ENCODE peak calls at places on chromosomes 12 and 14, in eight cellular contexts. Z, Q, B, A, N, L, V and K are unnamed samples.

GRCh38 chr12:75990189-75990912 is 41.2 kb downstream of the PHLDA1 start:
- DNase-seq in Z (no peak), Q (no peak), B (no peak), A (no peak), N (no peak), L (no peak), V (peak; percentile 24), K (no peak)

GRCh38 chr14:87097021-87097420 is 896.0 kb downstream of the GALC start:
- DNase-seq in Z (no peak), Q (no peak), B (peak; percentile 0), A (no peak), N (peak; percentile 41), L (no peak), V (no peak), K (no peak)

GRCh38 chr14:22919601-22919921 is 612 bp upstream of the RBM23 start:
- DNase-seq in Z (no peak), Q (no peak), B (no peak), A (no peak), N (no peak), L (no peak), V (no peak), K (no peak)

GRCh38 chr12:67681145-67681778 is 32.7 kb downstream of the DYRK2 start:
- DNase-seq in Z (no peak), Q (peak; percentile 95), B (peak; percentile 91), A (no peak), N (peak; percentile 97), L (no peak), V (peak; percentile 27), K (peak; percentile 36)

GRCh38 chr14:86654558-86655184 is 1124.7 kb downstream of the FLRT2 start:
- DNase-seq in Z (no peak), Q (peak; percentile 73), B (peak; percentile 27), A (no peak), N (peak; percentile 57), L (peak; percentile 35), V (peak; percentile 79), K (no peak)

GRCh38 chr12:130796985-130797686 is 41.9 kb downstream of the STX2 start:
- DNase-seq in Z (no peak), Q (no peak), B (no peak), A (no peak), N (no peak), L (no peak), V (no peak), K (no peak)

GRCh38 chr12:53561590-53561953 is 54.3 kb upstream of the NPFF start:
- DNase-seq in Z (no peak), Q (peak; percentile 88), B (peak; percentile 67), A (no peak), N (peak; percentile 93), L (no peak), V (no peak), K (no peak)

GRCh38 chr12:2228535-2228934 is 175.7 kb downstream of the CACNA1C start:
- DNase-seq in Z (no peak), Q (no peak), B (no peak), A (no peak), N (no peak), L (no peak), V (no peak), K (no peak)

GRCh38 chr14:98368214-98368613 is 903.8 kb downstream of the BCL11B start:
- DNase-seq in Z (no peak), Q (no peak), B (no peak), A (no peak), N (no peak), L (no peak), V (no peak), K (no peak)

GRCh38 chr12:63931703-63932102 is 87.2 kb downstream of the SRGAP1 start:
- DNase-seq in Z (no peak), Q (no peak), B (no peak), A (no peak), N (no peak), L (no peak), V (no peak), K (no peak)

GRCh38 chr14:65370890-65371289 is 41.6 kb upstream of the FUT8 start:
- DNase-seq in Z (no peak), Q (no peak), B (no peak), A (no peak), N (no peak), L (no peak), V (no peak), K (no peak)

GRCh38 chr12:9001233-9001632 is 11.9 kb downstream of the KLRG1 start:
- DNase-seq in Z (no peak), Q (no peak), B (no peak), A (no peak), N (no peak), L (no peak), V (no peak), K (no peak)

GRCh38 chr12:19694627-19695026 is 255.3 kb downstream of the AEBP2 start:
- DNase-seq in Z (no peak), Q (peak; percentile 71), B (no peak), A (no peak), N (peak; percentile 41), L (no peak), V (no peak), K (no peak)

GRCh38 chr12:97359291-97359690 is 103.3 kb upstream of the RMST start:
- DNase-seq in Z (no peak), Q (no peak), B (no peak), A (no peak), N (no peak), L (no peak), V (no peak), K (no peak)

GRCh38 chr14:35159742-35160409 is 37.5 kb downstream of the PRORP start:
- DNase-seq in Z (no peak), Q (peak; percentile 84), B (peak; percentile 90), A (no peak), N (peak; percentile 95), L (no peak), V (no peak), K (no peak)

GRCh38 chr14:95533391-95533821 is 1.4 kb upstream of the GLRX5 start:
- DNase-seq in Z (no peak), Q (peak; percentile 64), B (peak; percentile 65), A (no peak), N (peak; percentile 61), L (no peak), V (peak; percentile 23), K (no peak)

GRCh38 chr12:1203735-1204019 is 212.7 kb downstream of the ERC1 start:
- DNase-seq in Z (no peak), Q (no peak), B (no peak), A (no peak), N (no peak), L (no peak), V (no peak), K (no peak)

GRCh38 chr12:1204581-1205121 is 213.6 kb downstream of the ERC1 start:
- DNase-seq in Z (no peak), Q (peak; percentile 20), B (peak; percentile 23), A (no peak), N (peak; percentile 24), L (no peak), V (no peak), K (no peak)

GRCh38 chr12:1205512-1206060 is 214.6 kb downstream of the ERC1 start:
- DNase-seq in Z (no peak), Q (no peak), B (peak; percentile 14), A (no peak), N (peak; percentile 35), L (no peak), V (no peak), K (no peak)

GRCh38 chr12:1207276-1207675 is 216.3 kb downstream of the ERC1 start:
- DNase-seq in Z (no peak), Q (no peak), B (no peak), A (no peak), N (no peak), L (no peak), V (no peak), K (no peak)

DNA sequence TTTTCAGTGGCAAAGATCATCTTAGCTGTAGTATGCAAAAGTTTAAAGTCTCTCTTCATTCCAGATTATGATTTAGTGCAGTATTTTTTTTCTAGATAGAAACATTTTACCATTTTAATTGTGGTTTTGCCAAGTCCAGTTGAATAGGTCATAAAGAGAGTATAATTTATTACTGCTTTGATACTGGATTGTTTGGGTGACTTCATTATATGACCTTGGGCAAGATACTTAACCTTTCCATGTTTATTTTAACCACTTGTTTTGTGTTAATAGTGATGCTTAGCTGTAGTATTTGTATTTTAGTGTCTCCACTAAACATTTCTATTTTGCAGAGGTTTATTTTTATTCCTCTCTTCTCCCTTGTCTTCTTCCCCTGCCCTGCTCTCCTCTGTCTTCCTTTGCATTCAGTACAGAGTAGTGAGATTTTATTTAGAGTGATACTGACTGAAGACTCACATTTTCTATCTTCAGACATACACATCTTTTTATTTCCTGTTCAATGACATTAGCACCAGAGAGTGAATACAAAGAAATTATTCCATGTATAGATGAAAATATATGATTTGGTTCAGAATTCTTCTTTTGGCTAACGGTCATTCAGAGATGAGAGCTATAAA is 215.2 kb downstream of the ERC1 start:
- DNase-seq in Z (no peak), Q (no peak), B (no peak), A (no peak), N (no peak), L (no peak), V (no peak), K (no peak)
- H3K4me3 ChIP-seq in Z (no peak overlapping the region), Q (no peak overlapping the region), B (no peak overlapping the region), A (no peak overlapping the region), N (no peak overlapping the region), L (no peak overlapping the region), V (no peak overlapping the region), K (no peak overlapping the region)

GRCh38 chr12:116141110-116141832 is 136.2 kb downstream of the MED13L start:
- DNase-seq in Z (no peak), Q (peak; percentile 26), B (no peak), A (no peak), N (no peak), L (no peak), V (no peak), K (no peak)
- TF ChIP-seq CTCF in Z (peak; percentile 41), Q (no peak), B (peak; percentile 6), A (peak; percentile 23), N (peak; percentile 15), L (no peak), V (no peak), K (no peak)

GRCh38 chr12:93061414-93062099 is 132.5 kb upstream of the EEA1 start:
- DNase-seq in Z (peak; percentile 10), Q (no peak), B (no peak), A (no peak), N (no peak), L (no peak), V (no peak), K (no peak)

GRCh38 chr12:93062100-93062419 is 133.0 kb upstream of the EEA1 start:
- DNase-seq in Z (no peak), Q (no peak), B (no peak), A (no peak), N (no peak), L (no peak), V (no peak), K (no peak)

GRCh38 chr12:93059288-93059687 is 130.2 kb upstream of the EEA1 start:
- DNase-seq in Z (no peak), Q (no peak), B (no peak), A (no peak), N (no peak), L (no peak), V (no peak), K (no peak)

GRCh38 chr12:93060071-93060665 is 131.1 kb upstream of the EEA1 start:
- DNase-seq in Z (no peak), Q (no peak), B (no peak), A (no peak), N (no peak), L (no peak), V (no peak), K (no peak)

GRCh38 chr12:93060666-93061413 is 131.7 kb upstream of the EEA1 start:
- DNase-seq in Z (no peak), Q (peak; percentile 80), B (peak; percentile 28), A (no peak), N (peak; percentile 50), L (no peak), V (peak; percentile 6), K (no peak)
- H3K4me3 ChIP-seq in Z (peak overlapping the region; percentile 19), Q (no peak overlapping the region), B (no peak overlapping the region), A (no peak overlapping the region), N (no peak overlapping the region), L (no peak overlapping the region), V (no peak overlapping the region), K (no peak overlapping the region)

GRCh38 chr14:77114609-77115008 is 16.6 kb downstream of the CIPC start:
- DNase-seq in Z (no peak), Q (no peak), B (no peak), A (no peak), N (no peak), L (no peak), V (no peak), K (no peak)
- TF ChIP-seq CTCF in Z (no peak), Q (no peak), B (no peak), A (no peak), N (no peak), L (no peak), V (no peak), K (no peak)